ENCODE peak calls at places on chromosomes 4 and X, in six cellular contexts. M is gastrocnemius medialis, X is breast epithelium, B is left ventricle myocardium superior, K is GM23248, R is NCI-H1417. U is an unnamed sample.
A peak's percentile ranks its signal among the peaks of the same experiment; 100 is the strongest.

GRCh38 chr4:136680271-136680670 is 852.0 kb downstream of the PCDH18 start:
- DNase-seq in M (no peak), K (no peak), B (no peak), X (no peak), R (no peak), U (no peak)

GRCh38 chrX:49876750-49877149 is 2.5 kb upstream of the USP27X start:
- DNase-seq in B (no peak), R (peak; percentile 47), X (no peak), M (no peak), K (peak; percentile 42), U (peak; percentile 51)

GRCh38 chr4:189979196-189980047 is 38.8 kb downstream of the FRG1 start:
- DNase-seq in R (no peak), K (no peak), B (no peak), X (no peak), M (no peak), U (no peak)

GRCh38 chrX:29044802-29045201 is 457.6 kb downstream of the IL1RAPL1 start:
- DNase-seq in R (no peak), B (no peak), X (no peak), K (no peak), M (no peak), U (no peak)

GRCh38 chr4:70187216-70187615 is 8.3 kb upstream of the ODAM start:
- DNase-seq in B (no peak), X (no peak), K (no peak), R (no peak), M (no peak), U (no peak)

GRCh38 chrX:117996408-117996807 is 120.2 kb downstream of the KLHL13 start:
- DNase-seq in X (no peak), B (no peak), M (no peak), R (no peak), K (no peak), U (no peak)

GRCh38 chr4:95165926-95166524 is 382.7 kb downstream of the UNC5C start:
- DNase-seq in X (no peak), M (no peak), R (peak; percentile 79), K (peak; percentile 81), B (no peak), U (peak; percentile 89)

GRCh38 chr4:164320847-164321246 is 433.1 kb upstream of the SMIM31 start:
- DNase-seq in R (no peak), X (no peak), M (no peak), B (no peak), K (no peak), U (peak; percentile 33)

GRCh38 chrX:41664307-41665299 is 24.2 kb upstream of the GPR34 start:
- DNase-seq in K (peak; percentile 31), B (no peak), R (no peak), X (no peak), M (no peak), U (no peak)

GRCh38 chrX:10679387-10679786 is 59.0 kb upstream of the MID1 start:
- DNase-seq in B (no peak), R (no peak), M (no peak), X (no peak), K (no peak), U (no peak)

GRCh38 chr4:1360423-1361283 is 13.6 kb downstream of the UVSSA start:
- DNase-seq in R (no peak), B (no peak), X (no peak), M (no peak), K (peak; percentile 69), U (no peak)

GRCh38 chrX:389021-389441 is 2.3 kb upstream of the PPP2R3B start:
- DNase-seq in R (no peak), B (peak; percentile 27), M (no peak), X (no peak), K (no peak), U (no peak)

GRCh38 chrX:3345281-3346081 is 971 bp downstream of the MXRA5 start:
- DNase-seq in B (peak; percentile 67), M (no peak), K (peak; percentile 72), R (no peak), X (peak; percentile 66), U (peak; percentile 71)

GRCh38 chr4:146059153-146059552 is 116.4 kb upstream of the LSM6 start:
- DNase-seq in K (no peak), R (no peak), B (no peak), M (no peak), X (no peak), U (no peak)

U was measured in GM23338.